ENCODE peak calls at places on chromosome 13, in ten cellular contexts. L is left lung, H is heart right ventricle, X is fibroblast of lung, G is uterus, S is right lobe of liver, F is cardiac muscle cell, V is psoas muscle, T is A549, K is breast epithelium. W is an unnamed sample.
A peak's percentile ranks its signal among the peaks of the same experiment; 100 is the strongest.

GRCh38 chr13:64527561-64527960 is 2702.6 kb downstream of the PCDH9 start:
- DNase-seq in T (no peak), X (no peak), S (no peak), V (no peak), F (no peak), L (no peak), G (no peak), H (no peak), K (no peak), W (no peak)

GRCh38 chr13:37446503-37446902 is 152.1 kb downstream of the POSTN start:
- DNase-seq in H (no peak), F (peak; percentile 11), X (peak; percentile 91), L (no peak), K (no peak), V (no peak), S (no peak), G (peak; percentile 21), T (no peak), W (peak; percentile 90)

GRCh38 chr13:24629320-24629719 is 50.9 kb upstream of the ATP12A start:
- DNase-seq in G (no peak), S (no peak), H (no peak), L (no peak), K (no peak), F (no peak), X (no peak), V (no peak), T (no peak), W (no peak)

GRCh38 chr13:51734786-51735185 is 69.2 kb downstream of the DHRS12 start:
- DNase-seq in F (no peak), L (no peak), H (no peak), V (no peak), X (no peak), K (no peak), G (no peak), T (no peak), S (no peak), W (no peak)

GRCh38 chr13:19069684-19070397 is 111.8 kb downstream of the TUBA3C start:
- DNase-seq in V (no peak), F (no peak), S (no peak), K (no peak), T (no peak), X (no peak), L (no peak), G (no peak), H (no peak), W (no peak)

GRCh38 chr13:33172911-33173310 is 112.6 kb downstream of the STARD13 start:
- DNase-seq in F (no peak), G (no peak), L (no peak), V (no peak), K (no peak), X (no peak), S (no peak), T (no peak), H (no peak), W (no peak)

GRCh38 chr13:36912369-36912768 is 7.7 kb downstream of the SMAD9 start:
- DNase-seq in K (no peak), X (no peak), L (no peak), F (no peak), H (no peak), V (no peak), G (no peak), S (no peak), T (no peak), W (peak; percentile 17)

GRCh38 chr13:24288870-24289269 is 20.5 kb upstream of the C1QTNF9 start:
- DNase-seq in S (no peak), F (no peak), K (no peak), G (no peak), H (no peak), V (no peak), X (no peak), T (no peak), L (no peak), W (no peak)

GRCh38 chr13:44050450-44051063 is 170.9 kb downstream of the LACC1 start:
- DNase-seq in X (peak; percentile 66), H (peak; percentile 13), S (no peak), T (peak; percentile 38), L (no peak), V (no peak), G (no peak), K (no peak), F (peak; percentile 56), W (peak; percentile 63)

GRCh38 chr13:44051405-44051804 is 171.7 kb downstream of the LACC1 start:
- DNase-seq in V (no peak), F (no peak), L (no peak), S (no peak), K (no peak), X (no peak), H (no peak), G (no peak), T (no peak), W (no peak)

GRCh38 chr13:44051923-44052322 is 172.2 kb downstream of the LACC1 start:
- DNase-seq in G (no peak), T (peak; percentile 59), H (no peak), F (no peak), L (no peak), S (no peak), X (peak; percentile 68), K (no peak), V (no peak), W (peak; percentile 14)

GRCh38 chr13:44054525-44054924 is 174.8 kb downstream of the LACC1 start:
- DNase-seq in G (no peak), T (no peak), K (no peak), L (no peak), H (no peak), X (no peak), S (no peak), V (no peak), F (no peak), W (no peak)

GRCh38 chr13:44052843-44053607 is 173.3 kb downstream of the LACC1 start:
- DNase-seq in F (peak; percentile 39), K (peak; percentile 20), V (no peak), T (no peak), G (peak; percentile 30), S (no peak), H (no peak), X (peak; percentile 53), L (peak; percentile 71), W (peak; percentile 79)
- TF ChIP-seq CTCF in F (no peak), K (no peak), V (no peak), T (no peak), G (peak; percentile 20), S (no peak), H (no peak), X (peak; percentile 5), L (no peak), W (no peak)

GRCh38 chr13:112067871-112068305 is 939 bp downstream of the SOX1 start:
- DNase-seq in K (no peak), G (no peak), F (peak; percentile 34), H (no peak), T (no peak), V (no peak), S (no peak), X (no peak), L (peak; percentile 75), W (no peak)

GRCh38 chr13:112065867-112066623 is 904 bp upstream of the SOX1 start:
- DNase-seq in G (no peak), T (no peak), L (no peak), V (no peak), F (no peak), X (no peak), K (no peak), H (no peak), S (no peak), W (no peak)

GRCh38 chr13:112068531-112069062 is 1.6 kb downstream of the SOX1 start:
- DNase-seq in L (peak; percentile 68), X (no peak), S (no peak), T (no peak), H (no peak), K (no peak), F (no peak), G (no peak), V (no peak), W (no peak)

GRCh38 chr13:112066624-112067004 is 335 bp upstream of the SOX1 start:
- DNase-seq in V (peak; percentile 74), S (no peak), L (peak; percentile 77), T (no peak), F (peak; percentile 80), X (peak; percentile 38), H (peak; percentile 57), K (no peak), G (no peak), W (peak; percentile 18)

DNA sequence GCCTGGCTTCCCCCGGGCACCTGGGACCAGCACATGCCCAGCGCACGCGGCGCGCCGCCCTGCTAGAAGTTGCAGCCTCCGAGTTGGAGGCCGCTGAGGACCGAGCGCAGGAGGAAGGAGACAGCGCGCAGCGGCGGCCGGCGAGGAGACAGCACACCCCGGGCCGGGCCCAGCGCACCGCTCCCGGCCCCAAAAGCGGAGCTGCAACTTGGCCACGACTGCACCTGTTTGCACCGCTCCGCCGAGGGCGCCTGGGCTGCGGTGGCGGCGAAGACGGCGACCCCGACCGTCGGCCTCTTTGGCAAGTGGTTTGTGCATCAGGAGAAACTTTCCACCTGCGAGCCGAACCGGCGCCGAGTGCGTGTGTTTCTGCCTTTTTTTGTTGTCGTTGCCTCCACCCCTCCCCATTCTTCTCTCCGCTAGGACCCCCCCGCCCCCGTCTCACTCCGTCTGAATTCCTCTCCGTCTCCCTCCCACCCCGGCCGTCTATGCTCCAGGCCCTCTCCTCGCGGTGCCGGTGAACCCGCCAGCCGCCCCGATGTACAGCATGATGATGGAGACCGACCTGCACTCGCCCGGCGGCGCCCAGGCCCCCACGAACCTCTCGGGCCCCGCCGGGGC is at the start of gene SOX1:
- DNase-seq in H (no peak), S (no peak), T (no peak), L (no peak), V (no peak), K (no peak), G (no peak), X (no peak), F (peak; percentile 43), W (no peak)
- H3K4me3 ChIP-seq in H (peak within 1 kb of the TSS; percentile 41), S (no peak within 1 kb of the TSS), T (no peak within 1 kb of the TSS), L (peak within 1 kb of the TSS; percentile 11), V (peak within 1 kb of the TSS; percentile 49), K (peak within 1 kb of the TSS; percentile 52), G (no peak within 1 kb of the TSS), X (no peak within 1 kb of the TSS), F (peak within 1 kb of the TSS; percentile 33), W (no peak within 1 kb of the TSS)

DNA sequence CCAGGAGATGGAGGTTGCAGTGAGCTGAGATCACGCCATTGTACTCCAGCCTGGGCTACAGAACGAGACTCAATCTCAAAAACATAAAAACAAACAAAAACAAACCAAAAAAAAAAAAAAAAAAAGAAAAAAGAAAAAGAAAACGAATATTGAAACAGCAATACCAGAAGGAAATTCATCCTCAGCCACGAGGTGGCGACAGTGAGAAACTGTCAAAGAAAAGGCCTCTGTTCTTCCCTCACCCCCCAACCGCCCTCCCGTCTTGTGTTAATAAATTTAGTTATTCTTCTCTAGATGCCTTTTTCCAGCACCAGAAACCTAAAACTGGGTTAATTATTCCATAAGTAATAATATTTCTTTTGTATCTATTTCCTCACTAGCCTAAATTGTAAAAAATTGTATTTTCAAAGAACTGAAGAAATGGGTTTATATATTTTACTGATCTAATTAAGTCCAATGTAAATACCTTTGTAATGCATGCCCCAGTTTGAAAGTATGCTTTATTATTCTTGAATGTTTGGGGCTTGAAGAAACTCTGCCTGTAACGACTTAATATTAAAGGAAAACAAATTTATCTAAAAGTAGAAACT is 38.6 kb downstream of the LIG4 start:
- DNase-seq in V (no peak), F (peak; percentile 42), L (no peak), K (no peak), H (no peak), X (peak; percentile 12), T (peak; percentile 25), S (no peak), G (no peak), W (peak; percentile 38)
- TF ChIP-seq CTCF in V (peak; percentile 31), F (peak; percentile 40), L (peak; percentile 32), K (no peak), H (no peak), X (peak; percentile 53), T (no peak), S (peak; percentile 16), G (no peak), W (peak; percentile 44)

GRCh38 chr13:21929400-21929799 is 258.5 kb downstream of the FGF9 start:
- DNase-seq in V (no peak), S (no peak), T (no peak), X (no peak), G (no peak), H (no peak), F (no peak), L (no peak), K (no peak), W (no peak)

GRCh38 chr13:21925720-21926119 is 254.8 kb downstream of the FGF9 start:
- DNase-seq in L (no peak), K (no peak), H (no peak), S (no peak), V (no peak), X (no peak), T (no peak), G (no peak), F (no peak), W (no peak)

DNA sequence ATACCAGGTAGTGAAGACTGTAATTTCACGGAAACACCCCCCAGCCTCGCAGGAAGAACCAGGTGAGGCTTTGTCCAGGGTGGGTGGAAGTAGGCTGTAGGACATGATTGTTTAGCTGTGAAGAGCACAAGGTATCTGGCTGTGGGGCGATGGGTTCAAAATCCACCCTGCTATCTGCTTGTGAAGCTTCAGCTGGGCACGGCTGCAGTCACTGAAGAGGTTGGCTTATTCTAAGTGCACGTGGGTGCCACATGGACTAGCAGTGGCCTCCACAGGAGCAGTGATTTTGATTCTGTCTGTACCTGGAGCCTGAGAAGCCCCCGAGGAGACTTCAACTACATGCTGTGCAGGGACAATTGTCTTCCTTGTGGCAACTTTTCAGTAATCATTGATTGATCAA is 254.1 kb downstream of the FGF9 start:
- DNase-seq in H (no peak), L (no peak), X (no peak), T (no peak), G (no peak), V (no peak), K (no peak), S (no peak), F (no peak), W (no peak)
- H3K4me3 ChIP-seq in H (no peak overlapping the region), L (no peak overlapping the region), X (no peak overlapping the region), T (no peak overlapping the region), G (no peak overlapping the region), V (no peak overlapping the region), K (no peak overlapping the region), S (no peak overlapping the region), F (no peak overlapping the region), W (no peak overlapping the region)